ENCODE peak calls at places on chromosomes 2 and 18, in four cellular contexts. U, E, S and W are unnamed samples.

GRCh38 chr2:150619607-150620330 is 132.3 kb upstream of the RND3 start:
- DNase-seq in U (no peak), E (no peak), S (peak; percentile 42), W (peak; percentile 74)

GRCh38 chr2:28408764-28409599 is 16.3 kb downstream of the FOSL2 start:
- DNase-seq in U (no peak), E (no peak), S (no peak), W (peak; percentile 49)

GRCh38 chr18:76685402-76685801 is 137.0 kb upstream of the ZNF236 start:
- DNase-seq in U (no peak), E (no peak), S (no peak), W (no peak)

GRCh38 chr2:41602351-41602750 is 445.5 kb upstream of the PKDCC start:
- DNase-seq in U (no peak), E (no peak), S (no peak), W (no peak)

GRCh38 chr2:190744041-190744440 is 95.2 kb downstream of the NAB1 start:
- DNase-seq in U (no peak), E (no peak), S (no peak), W (no peak)

GRCh38 chr18:54947115-54947514 is 12.1 kb downstream of the CCDC68 start:
- DNase-seq in U (no peak), E (no peak), S (peak; percentile 15), W (no peak)

GRCh38 chr2:437772-438393 is 150.0 kb upstream of the ALKAL2 start:
- DNase-seq in U (no peak), E (peak; percentile 76), S (no peak), W (peak; percentile 57)

GRCh38 chr2:47437287-47437686 is 34.3 kb downstream of the MSH2 start:
- DNase-seq in U (no peak), E (no peak), S (peak; percentile 59), W (peak; percentile 32)

GRCh38 chr2:74429487-74430451 is 8.2 kb downstream of the WDR54 start:
- DNase-seq in U (no peak), E (no peak), S (peak; percentile 54), W (no peak)

GRCh38 chr2:215264374-215264773 is 47.5 kb upstream of the ATIC start:
- DNase-seq in U (no peak), E (no peak), S (no peak), W (no peak)
- H3K4me1 ChIP-seq in U (no peaks in the 10 kb centered on the region), E (no peaks in the 10 kb centered on the region), S (no peaks in the 10 kb centered on the region), W (no peaks in the 10 kb centered on the region)

GRCh38 chr2:121832992-121833732 is 77.7 kb downstream of the TSN start:
- DNase-seq in U (no peak), E (no peak), S (no peak), W (no peak)
- H3K27ac ChIP-seq in U (no peak overlapping the region), E (no peak overlapping the region), S (no peak overlapping the region), W (no peak overlapping the region)

GRCh38 chr18:63313409-63313917 is 6.1 kb downstream of the BCL2 start:
- DNase-seq in U (no peak), E (no peak), S (no peak), W (no peak)

GRCh38 chr18:63309422-63309821 is 10.1 kb downstream of the BCL2 start:
- DNase-seq in U (no peak), E (no peak), S (no peak), W (no peak)

GRCh38 chr18:63312731-63313408 is 6.7 kb downstream of the BCL2 start:
- DNase-seq in U (no peak), E (no peak), S (no peak), W (no peak)

GRCh38 chr18:63314062-63314790 is 5.3 kb downstream of the BCL2 start:
- DNase-seq in U (no peak), E (no peak), S (no peak), W (no peak)

DNA sequence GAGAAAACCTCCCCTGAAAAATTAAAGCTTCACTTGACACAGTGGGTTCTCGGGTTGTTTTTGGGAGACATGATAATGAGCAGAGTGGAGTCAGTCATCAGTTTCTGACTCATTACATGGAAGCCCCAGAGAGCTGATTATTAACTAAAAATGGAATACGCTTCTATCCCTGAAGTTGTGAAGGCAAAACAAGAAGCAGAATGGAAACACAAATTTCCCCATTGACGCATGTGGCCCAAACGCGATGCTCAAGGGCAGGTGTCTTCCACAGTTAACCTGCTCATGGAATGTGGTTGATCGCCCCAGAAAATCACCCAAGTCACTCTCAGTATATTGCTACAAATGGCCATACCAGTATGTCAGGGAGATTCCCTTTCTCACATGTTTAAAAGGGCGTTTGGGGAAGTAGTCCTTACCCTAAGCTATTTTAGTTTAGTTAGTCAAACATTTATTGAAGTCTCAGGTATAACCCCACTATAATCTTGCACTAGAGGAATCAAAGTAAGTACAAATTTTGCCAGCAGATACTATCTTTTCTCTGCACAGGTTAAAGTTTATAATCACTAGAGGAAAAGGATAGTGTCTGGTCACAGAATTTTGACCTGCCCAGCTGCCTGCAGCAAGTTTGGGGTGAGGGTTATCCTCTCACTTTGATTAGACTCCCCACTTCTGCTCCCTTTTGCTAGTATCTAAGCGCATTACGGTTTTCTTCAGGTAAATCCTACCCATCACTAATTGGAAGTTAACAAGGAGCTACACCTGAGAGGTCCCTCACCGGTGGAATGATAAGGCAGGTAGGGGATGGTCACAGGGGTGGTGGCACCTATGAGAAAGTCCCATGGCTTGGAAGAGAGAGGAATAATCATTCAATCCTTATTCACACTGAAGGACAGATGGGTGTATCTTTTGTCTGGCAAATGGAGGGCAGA is 7.8 kb downstream of the BCL2 start:
- DNase-seq in U (no peak), E (no peak), S (no peak), W (no peak)
- H3K4me3 ChIP-seq in U (no peak overlapping the region), E (no peak overlapping the region), S (no peak overlapping the region), W (no peak overlapping the region)

DNA sequence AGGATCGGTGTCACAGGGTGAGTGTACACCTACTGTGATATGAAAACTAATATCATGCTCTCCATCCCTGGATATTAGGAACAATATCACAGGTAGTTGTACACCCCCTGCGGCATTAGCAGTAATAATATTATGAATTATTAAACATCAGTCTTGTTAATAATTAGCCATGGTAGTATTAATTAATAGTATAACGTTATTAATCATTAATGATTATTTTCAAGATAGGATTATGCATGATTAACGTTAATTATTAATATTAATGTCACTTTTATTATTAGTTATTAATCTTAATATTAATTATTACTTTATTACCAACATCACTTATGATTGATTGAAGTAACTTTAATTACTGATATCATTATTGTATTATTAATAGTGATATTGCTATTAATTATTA is 26.2 kb upstream of the NAGK start:
- DNase-seq in U (no peak), E (no peak), S (no peak), W (no peak)
- H3K4me1 ChIP-seq in U (peaks cover 3% of the 10 kb centered on the region), E (no peaks in the 10 kb centered on the region), S (no peaks in the 10 kb centered on the region), W (no peaks in the 10 kb centered on the region)